ENCODE peak calls at places on chromosome 6, in five cellular contexts. One of them, this sample, is unnamed.

GRCh38 chr6:114218421-114218820 is 124.4 kb downstream of the HS3ST5 start:
- DNase-seq in heart right ventricle: no peak
- DNase-seq in thoracic aorta: no peak
- DNase-seq in heart left ventricle: no peak
- DNase-seq in astrocyte of the cerebellum: no peak
- DNase-seq in this sample: no peak

GRCh38 chr6:164756142-164756541 is 553.3 kb downstream of the C6orf118 start:
- DNase-seq in heart left ventricle: no peak
- DNase-seq in astrocyte of the cerebellum: no peak
- DNase-seq in heart right ventricle: no peak
- DNase-seq in thoracic aorta: no peak
- DNase-seq in this sample: no peak

GRCh38 chr6:11241793-11242201 is 9.3 kb upstream of the NEDD9 start:
- DNase-seq in thoracic aorta: peak
- DNase-seq in heart left ventricle: peak
- DNase-seq in heart right ventricle: peak
- DNase-seq in astrocyte of the cerebellum: no peak
- DNase-seq in this sample: no peak

GRCh38 chr6:1627884-1628550 is 18.3 kb downstream of the FOXC1 start:
- DNase-seq in thoracic aorta: no peak
- DNase-seq in heart right ventricle: no peak
- DNase-seq in astrocyte of the cerebellum: no peak
- DNase-seq in heart left ventricle: no peak
- DNase-seq in this sample: no peak

GRCh38 chr6:38638941-38639497 is 710 bp downstream of the BTBD9 start:
- DNase-seq in heart left ventricle: peak
- DNase-seq in thoracic aorta: peak
- DNase-seq in heart right ventricle: peak
- DNase-seq in astrocyte of the cerebellum: no peak
- DNase-seq in this sample: no peak

GRCh38 chr6:110738899-110739365 is 76.3 kb downstream of the CDK19 start:
- DNase-seq in heart left ventricle: peak
- DNase-seq in thoracic aorta: no peak
- DNase-seq in heart right ventricle: no peak
- DNase-seq in astrocyte of the cerebellum: no peak
- DNase-seq in this sample: no peak

GRCh38 chr6:25601797-25602679 is 50.0 kb upstream of the SCGN start:
- DNase-seq in heart left ventricle: no peak
- DNase-seq in astrocyte of the cerebellum: peak
- DNase-seq in heart right ventricle: no peak
- DNase-seq in thoracic aorta: no peak
- DNase-seq in this sample: no peak

GRCh38 chr6:81683928-81684327 is 68.6 kb downstream of the TENT5A start:
- DNase-seq in astrocyte of the cerebellum: no peak
- DNase-seq in heart left ventricle: no peak
- DNase-seq in heart right ventricle: no peak
- DNase-seq in thoracic aorta: no peak
- DNase-seq in this sample: no peak

GRCh38 chr6:17871169-17871479 is 116.3 kb downstream of the KIF13A start:
- DNase-seq in heart left ventricle: no peak
- DNase-seq in astrocyte of the cerebellum: no peak
- DNase-seq in thoracic aorta: no peak
- DNase-seq in heart right ventricle: no peak
- DNase-seq in this sample: no peak

GRCh38 chr6:3813150-3813780 is 35.9 kb upstream of the FAM50B start:
- DNase-seq in thoracic aorta: no peak
- DNase-seq in heart left ventricle: peak
- DNase-seq in heart right ventricle: peak
- DNase-seq in astrocyte of the cerebellum: no peak
- DNase-seq in this sample: no peak

GRCh38 chr6:84641076-84641475 is 123.3 kb downstream of the TBX18 start:
- DNase-seq in heart right ventricle: no peak
- DNase-seq in astrocyte of the cerebellum: no peak
- DNase-seq in heart left ventricle: peak
- DNase-seq in thoracic aorta: no peak
- DNase-seq in this sample: no peak

GRCh38 chr6:34969662-34970265 is 80.7 kb downstream of the ANKS1A start:
- DNase-seq in heart right ventricle: no peak
- DNase-seq in heart left ventricle: no peak
- DNase-seq in astrocyte of the cerebellum: no peak
- DNase-seq in thoracic aorta: no peak
- DNase-seq in this sample: no peak

GRCh38 chr6:106825156-106825555 is 149.4 kb downstream of the CD24 start:
- DNase-seq in astrocyte of the cerebellum: no peak
- DNase-seq in heart left ventricle: no peak
- DNase-seq in thoracic aorta: no peak
- DNase-seq in heart right ventricle: no peak
- DNase-seq in this sample: no peak

GRCh38 chr6:31356946-31357466 is at the start of gene HLA-B:
- DNase-seq in heart left ventricle: peak
- DNase-seq in thoracic aorta: no peak
- DNase-seq in heart right ventricle: peak
- DNase-seq in astrocyte of the cerebellum: peak
- DNase-seq in this sample: peak

GRCh38 chr6:130927305-130927704 is 100.1 kb downstream of the SMLR1 start:
- DNase-seq in heart right ventricle: no peak
- DNase-seq in astrocyte of the cerebellum: no peak
- DNase-seq in thoracic aorta: no peak
- DNase-seq in heart left ventricle: no peak
- DNase-seq in this sample: no peak

GRCh38 chr6:43060034-43060754 is 763 bp downstream of the KLC4 start:
- DNase-seq in astrocyte of the cerebellum: no peak
- DNase-seq in thoracic aorta: no peak
- DNase-seq in heart left ventricle: no peak
- DNase-seq in heart right ventricle: peak
- DNase-seq in this sample: no peak

GRCh38 chr6:22091424-22091948 is 205.3 kb downstream of the PRL start:
- DNase-seq in astrocyte of the cerebellum: no peak
- DNase-seq in heart left ventricle: no peak
- DNase-seq in heart right ventricle: no peak
- DNase-seq in thoracic aorta: no peak
- DNase-seq in this sample: no peak

GRCh38 chr6:123604067-123604466 is 32.7 kb downstream of the TRDN start:
- DNase-seq in astrocyte of the cerebellum: no peak
- DNase-seq in heart right ventricle: no peak
- DNase-seq in thoracic aorta: no peak
- DNase-seq in heart left ventricle: no peak
- DNase-seq in this sample: no peak

GRCh38 chr6:114342086-114342825 is 567 bp downstream of the HS3ST5 start:
- DNase-seq in heart right ventricle: no peak
- DNase-seq in thoracic aorta: no peak
- DNase-seq in astrocyte of the cerebellum: no peak
- DNase-seq in heart left ventricle: no peak
- DNase-seq in this sample: no peak

GRCh38 chr6:109187399-109188114 is 92.2 kb downstream of the CEP57L1 start:
- DNase-seq in astrocyte of the cerebellum: peak
- DNase-seq in heart left ventricle: peak
- DNase-seq in heart right ventricle: peak
- DNase-seq in thoracic aorta: no peak
- DNase-seq in this sample: peak

GRCh38 chr6:34888874-34889555 is at the start of gene ANKS1A:
- DNase-seq in heart right ventricle: peak
- DNase-seq in heart left ventricle: peak
- DNase-seq in astrocyte of the cerebellum: no peak
- DNase-seq in thoracic aorta: no peak
- DNase-seq in this sample: peak

GRCh38 chr6:159804504-159804903 is 4.4 kb downstream of the PNLDC1 start:
- DNase-seq in heart right ventricle: no peak
- DNase-seq in astrocyte of the cerebellum: no peak
- DNase-seq in thoracic aorta: no peak
- DNase-seq in heart left ventricle: no peak
- DNase-seq in this sample: no peak

GRCh38 chr6:168116975-168117899 is 38.2 kb upstream of the FRMD1 start:
- DNase-seq in thoracic aorta: no peak
- DNase-seq in astrocyte of the cerebellum: no peak
- DNase-seq in heart right ventricle: no peak
- DNase-seq in heart left ventricle: peak
- DNase-seq in this sample: peak

GRCh38 chr6:157075549-157076426 is 247.5 kb downstream of the TMEM242 start:
- DNase-seq in thoracic aorta: no peak
- DNase-seq in heart right ventricle: no peak
- DNase-seq in heart left ventricle: no peak
- DNase-seq in astrocyte of the cerebellum: no peak
- DNase-seq in this sample: no peak

GRCh38 chr6:68978411-68978810 is 343.3 kb downstream of the ADGRB3 start:
- DNase-seq in thoracic aorta: no peak
- DNase-seq in heart left ventricle: no peak
- DNase-seq in astrocyte of the cerebellum: no peak
- DNase-seq in heart right ventricle: no peak
- DNase-seq in this sample: no peak

GRCh38 chr6:148816117-148816516 is 69.3 kb downstream of the UST start:
- DNase-seq in thoracic aorta: no peak
- DNase-seq in heart left ventricle: no peak
- DNase-seq in heart right ventricle: no peak
- DNase-seq in astrocyte of the cerebellum: no peak
- DNase-seq in this sample: no peak

GRCh38 chr6:3882865-3883264 is 33.7 kb downstream of the FAM50B start:
- DNase-seq in astrocyte of the cerebellum: no peak
- DNase-seq in thoracic aorta: no peak
- DNase-seq in heart right ventricle: no peak
- DNase-seq in heart left ventricle: no peak
- DNase-seq in this sample: no peak

GRCh38 chr6:38687549-38687948 is 15.4 kb downstream of the GLO1 start:
- DNase-seq in heart right ventricle: no peak
- DNase-seq in astrocyte of the cerebellum: no peak
- DNase-seq in heart left ventricle: no peak
- DNase-seq in thoracic aorta: no peak
- DNase-seq in this sample: no peak

GRCh38 chr6:12391472-12391871 is 101.3 kb downstream of the EDN1 start:
- DNase-seq in astrocyte of the cerebellum: no peak
- DNase-seq in thoracic aorta: no peak
- DNase-seq in heart right ventricle: no peak
- DNase-seq in heart left ventricle: no peak
- DNase-seq in this sample: no peak

GRCh38 chr6:12394170-12394569 is 104.0 kb downstream of the EDN1 start:
- DNase-seq in astrocyte of the cerebellum: no peak
- DNase-seq in thoracic aorta: no peak
- DNase-seq in heart left ventricle: no peak
- DNase-seq in heart right ventricle: no peak
- DNase-seq in this sample: no peak

GRCh38 chr6:12392490-12392889 is 102.3 kb downstream of the EDN1 start:
- DNase-seq in heart left ventricle: no peak
- DNase-seq in heart right ventricle: peak
- DNase-seq in thoracic aorta: no peak
- DNase-seq in astrocyte of the cerebellum: peak
- DNase-seq in this sample: no peak

GRCh38 chr6:12393100-12393499 is 102.9 kb downstream of the EDN1 start:
- DNase-seq in heart left ventricle: no peak
- DNase-seq in thoracic aorta: no peak
- DNase-seq in astrocyte of the cerebellum: no peak
- DNase-seq in heart right ventricle: no peak
- DNase-seq in this sample: no peak

DNA sequence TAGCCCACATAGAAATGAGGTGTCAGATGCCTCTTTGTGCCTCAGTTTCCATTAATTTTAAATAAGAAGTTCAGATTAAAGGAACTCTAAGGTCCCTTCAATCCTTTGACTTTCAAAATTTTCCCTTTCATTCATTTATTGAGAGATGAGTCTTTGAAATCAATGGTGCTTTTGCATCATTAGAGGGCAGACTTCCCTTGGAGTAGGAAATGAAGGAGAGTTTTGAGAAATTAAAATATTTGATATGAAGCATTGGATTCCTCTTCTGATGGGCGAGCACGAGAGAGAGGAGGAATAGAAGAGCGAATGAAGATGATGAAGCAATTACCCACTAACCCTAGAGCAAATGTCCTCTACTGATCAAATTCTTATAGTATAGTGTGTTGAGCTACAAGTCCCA is 105.7 kb downstream of the EDN1 start:
- DNase-seq in astrocyte of the cerebellum: no peak
- DNase-seq in thoracic aorta: no peak
- DNase-seq in heart left ventricle: no peak
- DNase-seq in heart right ventricle: no peak
- DNase-seq in this sample: no peak
- TF ChIP-seq CTCF in astrocyte of the cerebellum: peak
- TF ChIP-seq CTCF in thoracic aorta: no peak
- TF ChIP-seq CTCF in heart left ventricle: peak
- TF ChIP-seq CTCF in heart right ventricle: peak
- TF ChIP-seq CTCF in this sample: no peak

DNA sequence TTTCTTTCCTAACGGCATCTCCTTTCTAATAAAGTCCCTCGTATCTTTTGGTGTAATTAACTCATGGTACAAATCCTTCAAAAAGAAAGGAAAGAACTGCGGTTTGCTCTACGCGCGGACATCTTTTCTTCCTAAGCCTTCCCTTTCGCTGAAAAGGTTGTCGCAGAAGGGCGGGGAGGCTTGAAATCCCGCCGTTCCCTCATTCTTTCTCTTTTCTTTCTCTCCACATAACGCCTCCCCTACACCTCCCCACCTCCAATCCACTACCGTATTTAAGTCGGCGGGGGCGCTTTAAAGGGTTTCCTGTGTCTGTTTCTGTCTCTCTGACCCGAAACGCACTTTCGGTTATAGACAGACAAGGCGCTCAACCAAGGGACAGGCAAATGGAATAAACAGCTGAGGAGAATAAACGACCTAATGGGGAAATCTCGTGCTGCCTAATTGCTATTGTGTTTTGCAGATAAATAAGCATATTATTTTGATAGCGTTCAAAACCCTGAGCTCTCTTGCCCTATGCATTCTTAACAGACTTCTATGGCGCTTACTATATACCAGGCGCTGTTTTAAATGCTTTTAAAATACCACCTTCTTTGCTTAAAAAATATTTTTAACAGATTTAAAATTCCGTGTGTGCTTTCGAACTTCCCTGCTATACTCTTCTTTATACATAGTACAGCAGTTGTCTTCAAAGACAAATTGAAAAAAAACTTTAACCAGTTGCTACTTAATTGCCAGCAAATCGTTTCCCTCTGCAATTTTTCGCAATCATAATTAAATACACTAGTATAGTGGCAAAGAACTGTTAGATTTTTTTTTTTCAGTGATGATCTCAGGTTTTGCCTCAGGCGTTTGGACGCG is 2.5 kb upstream of the HEY2 start:
- DNase-seq in heart left ventricle: peak
- DNase-seq in heart right ventricle: peak
- DNase-seq in thoracic aorta: peak
- DNase-seq in astrocyte of the cerebellum: peak
- DNase-seq in this sample: no peak
- TF ChIP-seq CTCF in heart left ventricle: peak
- TF ChIP-seq CTCF in heart right ventricle: peak
- TF ChIP-seq CTCF in thoracic aorta: no peak
- TF ChIP-seq CTCF in astrocyte of the cerebellum: no peak
- TF ChIP-seq CTCF in this sample: no peak

GRCh38 chr6:152680151-152680550 is 17.5 kb upstream of the MYCT1 start:
- DNase-seq in heart left ventricle: no peak
- DNase-seq in astrocyte of the cerebellum: no peak
- DNase-seq in thoracic aorta: no peak
- DNase-seq in heart right ventricle: no peak
- DNase-seq in this sample: no peak
- TF ChIP-seq CTCF in heart left ventricle: no peak
- TF ChIP-seq CTCF in astrocyte of the cerebellum: no peak
- TF ChIP-seq CTCF in thoracic aorta: no peak
- TF ChIP-seq CTCF in heart right ventricle: no peak
- TF ChIP-seq CTCF in this sample: no peak

DNA sequence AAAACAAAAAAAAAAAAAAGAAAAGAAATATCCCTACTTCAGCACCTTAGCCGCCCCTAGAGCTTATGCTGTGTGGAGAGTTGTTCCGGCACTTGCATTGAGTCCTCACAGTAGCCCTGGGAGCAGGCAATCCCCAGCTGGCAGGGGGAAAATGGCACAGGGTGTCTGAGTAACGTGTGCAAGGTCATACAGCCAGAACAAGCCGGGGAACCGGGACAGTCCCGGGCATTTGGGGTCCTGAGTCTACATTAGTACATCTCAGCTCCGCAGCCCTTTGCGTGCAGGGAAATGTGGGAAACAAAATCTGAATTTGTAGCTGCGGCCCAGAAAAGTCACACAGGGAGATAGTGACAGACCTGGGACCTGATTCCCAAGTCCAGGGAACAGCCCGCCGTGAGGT is 3.4 kb downstream of the BAK1 start:
- DNase-seq in astrocyte of the cerebellum: no peak
- DNase-seq in heart right ventricle: no peak
- DNase-seq in heart left ventricle: no peak
- DNase-seq in thoracic aorta: no peak
- DNase-seq in this sample: no peak
- TF ChIP-seq CTCF in astrocyte of the cerebellum: no peak
- TF ChIP-seq CTCF in heart right ventricle: no peak
- TF ChIP-seq CTCF in heart left ventricle: no peak
- TF ChIP-seq CTCF in thoracic aorta: no peak
- TF ChIP-seq CTCF in this sample: no peak